ENCODE peak calls at places on chromosomes 3 and 15, in seven cellular contexts. D, C, B, U, J, X and K are unnamed samples.

GRCh38 chr3:33083958-33084357 is 13.0 kb downstream of the GLB1 start:
- DNase-seq in X (no peak), J (no peak), D (no peak), B (no peak), U (no peak), C (no peak), K (no peak)

GRCh38 chr15:22810735-22811338 is 24.4 kb downstream of the NIPA1 start:
- DNase-seq in C (no peak), J (no peak), D (peak; percentile 86), B (peak; percentile 28), X (no peak), U (no peak), K (no peak)

GRCh38 chr15:64122936-64123351 is 27.2 kb downstream of the SNX1 start:
- DNase-seq in X (no peak), U (no peak), C (no peak), J (no peak), D (no peak), B (no peak), K (no peak)

GRCh38 chr15:48177875-48178611 is at the start of gene MYEF2:
- DNase-seq in X (peak; percentile 35), B (peak; percentile 70), U (peak; percentile 40), D (peak; percentile 90), J (peak; percentile 75), C (peak; percentile 67), K (no peak)

GRCh38 chr3:111617406-111617805 is 22.3 kb upstream of the ZBED2 start:
- DNase-seq in C (no peak), X (no peak), B (no peak), J (no peak), U (no peak), D (no peak), K (no peak)

GRCh38 chr15:75672646-75673425 is 25.1 kb downstream of the SNX33 start:
- DNase-seq in B (peak; percentile 89), C (no peak), X (no peak), J (no peak), U (no peak), D (no peak), K (no peak)

GRCh38 chr3:8503461-8503860 is 1.8 kb downstream of the LMCD1 start:
- DNase-seq in C (no peak), D (no peak), J (no peak), X (no peak), U (no peak), B (peak; percentile 48), K (no peak)

GRCh38 chr3:126118591-126118990 is 34.7 kb upstream of the SLC41A3 start:
- DNase-seq in U (no peak), D (peak; percentile 80), C (no peak), X (no peak), B (no peak), J (no peak), K (no peak)

GRCh38 chr15:40320931-40321371 is 2.5 kb upstream of the INAFM2 start:
- DNase-seq in D (peak; percentile 9), B (peak; percentile 74), J (no peak), U (no peak), C (peak; percentile 72), X (no peak), K (no peak)

GRCh38 chr3:72999971-73000370 is 3.4 kb downstream of the PPP4R2 start:
- DNase-seq in B (no peak), X (no peak), C (no peak), U (no peak), J (no peak), D (no peak), K (no peak)

GRCh38 chr15:89928421-89928820 is 15.7 kb upstream of the ARPIN start:
- DNase-seq in U (no peak), D (no peak), B (no peak), X (no peak), J (no peak), C (no peak), K (no peak)

GRCh38 chr3:160828880-160829279 is 72.8 kb downstream of the PPM1L start:
- DNase-seq in D (no peak), J (no peak), U (no peak), X (no peak), B (no peak), C (no peak), K (no peak)

GRCh38 chr15:63048986-63049665 is 6.6 kb downstream of the TPM1 start:
- DNase-seq in C (peak; percentile 70), X (no peak), B (peak; percentile 67), U (no peak), J (peak; percentile 78), D (no peak), K (no peak)

GRCh38 chr3:132083583-132084372 is 49.0 kb upstream of the CPNE4 start:
- DNase-seq in D (no peak), B (peak; percentile 39), X (no peak), C (no peak), J (no peak), U (no peak), K (no peak)

GRCh38 chr3:152835311-152836102 is 576 bp downstream of the P2RY1 start:
- DNase-seq in X (no peak), U (no peak), J (peak; percentile 75), B (peak; percentile 20), C (peak; percentile 85), D (peak; percentile 90), K (no peak)

GRCh38 chr15:72184165-72184811 is 13.3 kb downstream of the GRAMD2A start:
- DNase-seq in D (no peak), C (no peak), B (peak; percentile 69), U (no peak), X (no peak), J (no peak), K (no peak)

GRCh38 chr3:51702156-51702555 is 4.7 kb upstream of the GRM2 start:
- DNase-seq in J (no peak), X (no peak), C (no peak), U (no peak), D (no peak), B (no peak), K (no peak)

GRCh38 chr15:50003786-50004334 is 115.2 kb downstream of the ATP8B4 start:
- DNase-seq in C (peak; percentile 81), J (peak; percentile 84), D (peak; percentile 90), U (peak; percentile 5), X (peak; percentile 5), B (peak; percentile 84), K (peak; percentile 53)

GRCh38 chr3:12934431-12934830 is 93.1 kb upstream of the RPL32 start:
- DNase-seq in C (peak; percentile 16), D (no peak), X (no peak), U (no peak), J (no peak), B (peak; percentile 90), K (no peak)

GRCh38 chr3:176767385-176767784 is 429.9 kb downstream of the TBL1XR1 start:
- DNase-seq in D (no peak), J (no peak), U (no peak), X (no peak), B (peak; percentile 93), C (no peak), K (no peak)